ENCODE peak calls at places on chromosomes 1 and 21, in nine cellular contexts. J is CD4-positive, alpha-beta T cell; D is heart left ventricle; F is neural progenitor cell; N is cardiac muscle cell; W is mesendoderm; Q is IMR-90; Z is GM23248; C is pancreas. R is an unnamed sample.

GRCh38 chr21:14591882-14592281 is 45.8 kb upstream of the SAMSN1 start:
- DNase-seq in J (no peak), D (peak; percentile 20), F (no peak), N (peak; percentile 86), W (no peak), Q (no peak), Z (peak; percentile 30), C (no peak), R (peak; percentile 58)

GRCh38 chr1:233019921-233020320 is 69.5 kb downstream of the NTPCR start:
- DNase-seq in J (no peak), D (no peak), F (no peak), N (no peak), W (no peak), Q (peak; percentile 79), Z (no peak), C (no peak), R (no peak)

GRCh38 chr1:206634365-206635079 is 814 bp upstream of the DYRK3 start:
- DNase-seq in J (peak; percentile 56), D (peak; percentile 91), F (peak; percentile 95), N (peak; percentile 92), W (peak; percentile 89), Q (peak; percentile 88), Z (peak; percentile 97), C (peak; percentile 92), R (peak; percentile 93)

GRCh38 chr1:25809283-25809926 is 9.4 kb downstream of the SELENON start:
- DNase-seq in J (no peak), D (no peak), F (no peak), N (no peak), W (no peak), Q (no peak), Z (no peak), C (no peak), R (no peak)

GRCh38 chr1:55155522-55155921 is 59.6 kb downstream of the USP24 start:
- DNase-seq in J (no peak), D (peak; percentile 65), F (peak; percentile 4), N (peak; percentile 39), W (peak; percentile 46), Q (no peak), Z (no peak), C (no peak), R (peak; percentile 44)

GRCh38 chr1:6348511-6349191 is 44.9 kb downstream of the ACOT7 start:
- DNase-seq in J (peak; percentile 42), D (peak; percentile 60), F (peak; percentile 55), N (peak; percentile 88), W (peak; percentile 62), Q (peak; percentile 32), Z (no peak), C (no peak), R (no peak)

GRCh38 chr1:204224655-204225054 is 10.9 kb upstream of the GOLT1A start:
- DNase-seq in J (no peak), D (no peak), F (no peak), N (no peak), W (no peak), Q (peak; percentile 39), Z (peak; percentile 40), C (no peak), R (no peak)

GRCh38 chr1:1425753-1426495 is 4.8 kb upstream of the ANKRD65 start:
- DNase-seq in J (no peak), D (no peak), F (peak; percentile 54), N (no peak), W (peak; percentile 69), Q (no peak), Z (no peak), C (peak; percentile 25), R (no peak)

GRCh38 chr1:52102336-52103013 is 39.4 kb upstream of the ZFYVE9 start:
- DNase-seq in J (no peak), D (no peak), F (no peak), N (no peak), W (no peak), Q (no peak), Z (no peak), C (no peak), R (no peak)

GRCh38 chr1:236315518-236315917 is 33.8 kb upstream of the ERO1B start:
- DNase-seq in J (no peak), D (no peak), F (no peak), N (no peak), W (no peak), Q (no peak), Z (no peak), C (no peak), R (no peak)

GRCh38 chr21:33950425-33951079 is 34.9 kb upstream of the ATP5PO start:
- DNase-seq in J (no peak), D (no peak), F (no peak), N (no peak), W (no peak), Q (no peak), Z (no peak), C (no peak), R (no peak)

GRCh38 chr1:21022279-21023040 is 154.2 kb downstream of the EIF4G3 start:
- DNase-seq in J (peak; percentile 1), D (peak; percentile 39), F (no peak), N (peak; percentile 97), W (peak; percentile 52), Q (peak; percentile 99), Z (peak; percentile 98), C (no peak), R (peak; percentile 64)

GRCh38 chr1:84253891-84254290 is 47.6 kb upstream of the SAMD13 start:
- DNase-seq in J (no peak), D (peak; percentile 36), F (no peak), N (peak; percentile 83), W (no peak), Q (peak; percentile 97), Z (peak; percentile 95), C (peak; percentile 23), R (peak; percentile 51)

GRCh38 chr1:111253876-111254275 is 26.4 kb downstream of the CHI3L2 start:
- DNase-seq in J (no peak), D (no peak), F (no peak), N (no peak), W (no peak), Q (no peak), Z (no peak), C (no peak), R (no peak)

GRCh38 chr1:98556521-98557158 is 104.9 kb upstream of the SNX7 start:
- DNase-seq in J (no peak), D (no peak), F (peak; percentile 31), N (peak; percentile 36), W (peak; percentile 49), Q (peak; percentile 22), Z (peak; percentile 51), C (no peak), R (no peak)

GRCh38 chr21:44467859-44468195 is 12.5 kb downstream of the LRRC3 start:
- DNase-seq in J (no peak), D (no peak), F (no peak), N (no peak), W (no peak), Q (no peak), Z (no peak), C (no peak), R (no peak)
- H3K27ac ChIP-seq in J (no peak overlapping the region), D (no peak overlapping the region), F (no peak overlapping the region), N (no peak overlapping the region), W (no peak overlapping the region), Q (no peak overlapping the region), Z (no peak overlapping the region), C (no peak overlapping the region), R (no peak overlapping the region)

GRCh38 chr21:41921089-41921819 is 32.6 kb downstream of the C2CD2 start:
- DNase-seq in J (no peak), D (no peak), F (no peak), N (no peak), W (no peak), Q (no peak), Z (no peak), C (no peak), R (no peak)
- H3K27ac ChIP-seq in J (no peak overlapping the region), D (no peak overlapping the region), F (no peak overlapping the region), N (no peak overlapping the region), W (no peak overlapping the region), Q (no peak overlapping the region), Z (no peak overlapping the region), C (no peak overlapping the region), R (no peak overlapping the region)

GRCh38 chr1:163093169-163093568 is 24.0 kb downstream of the RGS4 start:
- DNase-seq in J (no peak), D (no peak), F (no peak), N (no peak), W (no peak), Q (no peak), Z (no peak), C (no peak), R (no peak)
- H3K27ac ChIP-seq in J (no peak overlapping the region), D (no peak overlapping the region), F (no peak overlapping the region), N (no peak overlapping the region), W (no peak overlapping the region), Q (no peak overlapping the region), Z (no peak overlapping the region), C (no peak overlapping the region), R (no peak overlapping the region)

DNA sequence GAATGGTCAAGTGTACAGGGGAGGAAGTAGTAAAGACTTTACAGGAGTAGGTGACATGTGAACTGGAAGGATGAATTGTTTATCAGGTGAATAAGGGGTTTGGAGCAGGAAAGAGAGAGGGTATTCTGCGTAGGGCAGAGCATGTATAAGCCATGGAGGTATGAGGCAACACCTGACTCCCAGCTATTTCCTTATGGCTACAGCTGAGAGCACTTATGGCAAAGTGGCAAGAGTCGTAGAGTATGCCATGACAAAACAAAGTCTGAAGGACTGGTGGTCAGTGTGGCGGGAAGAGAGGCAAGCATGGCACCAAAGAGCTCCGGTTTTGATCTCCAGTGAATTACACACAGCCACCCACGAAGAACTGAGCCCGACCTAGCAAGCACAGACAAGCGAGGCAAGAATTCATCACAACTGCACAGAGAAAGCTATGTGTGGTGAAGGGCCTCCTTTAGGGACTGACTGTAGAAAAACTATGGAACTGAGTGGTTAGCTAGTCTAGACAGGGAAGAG is 9.0 kb upstream of the ELOVL1 start:
- DNase-seq in J (no peak), D (no peak), F (no peak), N (no peak), W (no peak), Q (no peak), Z (no peak), C (no peak), R (peak; percentile 50)
- H3K27ac ChIP-seq in J (no peak overlapping the region), D (no peak overlapping the region), F (no peak overlapping the region), N (no peak overlapping the region), W (no peak overlapping the region), Q (no peak overlapping the region), Z (no peak overlapping the region), C (no peak overlapping the region), R (no peak overlapping the region)

R was measured in lung.